ENCODE peak calls at places on chromosomes 5 and 9, in five cellular contexts. N is KG1, D is ACHN, S is LoVo, A is coronary artery. Y is an unnamed sample.
A peak's percentile ranks its signal among the peaks of the same experiment; 100 is the strongest.

GRCh38 chr9:74281674-74282073 is 215.5 kb upstream of the RORB start:
- DNase-seq in N (no peak), D (peak; percentile 21), S (no peak), A (no peak), Y (peak; percentile 11)

GRCh38 chr9:116274293-116274692 is 120.7 kb downstream of the PAPPA start:
- DNase-seq in N (no peak), D (no peak), S (no peak), A (no peak), Y (no peak)

GRCh38 chr9:136926154-136926704 is 18.3 kb downstream of the FBXW5 start:
- DNase-seq in N (no peak), D (no peak), S (no peak), A (no peak), Y (no peak)

GRCh38 chr5:144060598-144060997 is 109.9 kb downstream of the YIPF5 start:
- DNase-seq in N (no peak), D (no peak), S (no peak), A (no peak), Y (no peak)

GRCh38 chr5:139845846-139846681 is 50.5 kb downstream of the PSD2 start:
- DNase-seq in N (no peak), D (no peak), S (peak; percentile 17), A (no peak), Y (peak; percentile 61)

GRCh38 chr5:90558344-90559192 is at the start of gene ADGRV1:
- DNase-seq in N (no peak), D (peak; percentile 89), S (peak; percentile 82), A (no peak), Y (peak; percentile 97)

GRCh38 chr5:32283539-32284377 is 29.0 kb downstream of the MTMR12 start:
- DNase-seq in N (no peak), D (no peak), S (peak; percentile 20), A (no peak), Y (no peak)

GRCh38 chr5:170641589-170642031 is 137.8 kb downstream of the KCNIP1 start:
- DNase-seq in N (no peak), D (no peak), S (no peak), A (peak; percentile 60), Y (no peak)

GRCh38 chr9:4769321-4770080 is 23.2 kb upstream of the RCL1 start:
- DNase-seq in N (no peak), D (no peak), S (no peak), A (no peak), Y (no peak)

Y was measured in SW480.